ENCODE peak calls at places on chromosomes 5 and 9, in ten cellular contexts. One of them, this sample, is unnamed. For H3K9me3, the result is how much of the 10 kb centered on the place peaks cover.

GRCh38 chr5:125274938-125275759 is 528.7 kb upstream of the ZNF608 start:
- DNase-seq in A549: no peak
- DNase-seq in neuronal stem cell: no peak
- DNase-seq in aorta: no peak
- DNase-seq in mucosa of descending colon: no peak
- DNase-seq in pancreas: no peak
- DNase-seq in CD8-positive, alpha-beta memory T cell: no peak
- DNase-seq in heart left ventricle: no peak
- DNase-seq in SJSA1: peak
- DNase-seq in uterus: no peak
- DNase-seq in this sample: no peak

GRCh38 chr5:123512631-123513461 is 869 bp downstream of the CSNK1G3 start:
- DNase-seq in A549: peak
- DNase-seq in neuronal stem cell: peak
- DNase-seq in aorta: peak
- DNase-seq in mucosa of descending colon: peak
- DNase-seq in pancreas: no peak
- DNase-seq in CD8-positive, alpha-beta memory T cell: peak
- DNase-seq in heart left ventricle: peak
- DNase-seq in SJSA1: peak
- DNase-seq in uterus: peak
- DNase-seq in this sample: peak

GRCh38 chr5:43802651-43803050 is 199.7 kb downstream of the NNT start:
- DNase-seq in A549: no peak
- DNase-seq in neuronal stem cell: no peak
- DNase-seq in aorta: no peak
- DNase-seq in mucosa of descending colon: no peak
- DNase-seq in pancreas: no peak
- DNase-seq in CD8-positive, alpha-beta memory T cell: no peak
- DNase-seq in heart left ventricle: no peak
- DNase-seq in SJSA1: no peak
- DNase-seq in uterus: no peak
- DNase-seq in this sample: no peak

GRCh38 chr5:126124706-126125345 is 298.4 kb upstream of the GRAMD2B start:
- DNase-seq in A549: peak
- DNase-seq in neuronal stem cell: no peak
- DNase-seq in aorta: no peak
- DNase-seq in mucosa of descending colon: no peak
- DNase-seq in pancreas: no peak
- DNase-seq in CD8-positive, alpha-beta memory T cell: no peak
- DNase-seq in heart left ventricle: no peak
- DNase-seq in SJSA1: peak
- DNase-seq in uterus: no peak
- DNase-seq in this sample: no peak

GRCh38 chr5:73899055-73899454 is 273.1 kb downstream of the ARHGEF28 start:
- DNase-seq in A549: no peak
- DNase-seq in neuronal stem cell: no peak
- DNase-seq in aorta: no peak
- DNase-seq in mucosa of descending colon: no peak
- DNase-seq in pancreas: no peak
- DNase-seq in CD8-positive, alpha-beta memory T cell: no peak
- DNase-seq in heart left ventricle: no peak
- DNase-seq in SJSA1: no peak
- DNase-seq in uterus: no peak
- DNase-seq in this sample: no peak

GRCh38 chr9:79692857-79693571 is 121.2 kb downstream of the TLE4 start:
- DNase-seq in A549: no peak
- DNase-seq in neuronal stem cell: no peak
- DNase-seq in aorta: no peak
- DNase-seq in mucosa of descending colon: no peak
- DNase-seq in pancreas: no peak
- DNase-seq in CD8-positive, alpha-beta memory T cell: no peak
- DNase-seq in heart left ventricle: no peak
- DNase-seq in SJSA1: no peak
- DNase-seq in uterus: no peak
- DNase-seq in this sample: no peak

GRCh38 chr5:172680921-172681320 is 39.9 kb downstream of the NEURL1B start:
- DNase-seq in A549: no peak
- DNase-seq in neuronal stem cell: no peak
- DNase-seq in aorta: no peak
- DNase-seq in mucosa of descending colon: no peak
- DNase-seq in pancreas: no peak
- DNase-seq in CD8-positive, alpha-beta memory T cell: no peak
- DNase-seq in heart left ventricle: no peak
- DNase-seq in SJSA1: no peak
- DNase-seq in uterus: no peak
- DNase-seq in this sample: no peak

GRCh38 chr5:45639038-45639437 is 57.1 kb downstream of the HCN1 start:
- DNase-seq in A549: no peak
- DNase-seq in neuronal stem cell: no peak
- DNase-seq in aorta: no peak
- DNase-seq in mucosa of descending colon: no peak
- DNase-seq in pancreas: no peak
- DNase-seq in CD8-positive, alpha-beta memory T cell: no peak
- DNase-seq in heart left ventricle: no peak
- DNase-seq in SJSA1: no peak
- DNase-seq in uterus: no peak
- DNase-seq in this sample: no peak

GRCh38 chr5:108418172-108418571 is 36.3 kb upstream of the FBXL17 start:
- DNase-seq in A549: no peak
- DNase-seq in neuronal stem cell: no peak
- DNase-seq in aorta: peak
- DNase-seq in mucosa of descending colon: no peak
- DNase-seq in pancreas: no peak
- DNase-seq in CD8-positive, alpha-beta memory T cell: no peak
- DNase-seq in heart left ventricle: peak
- DNase-seq in SJSA1: no peak
- DNase-seq in uterus: no peak
- DNase-seq in this sample: peak

GRCh38 chr9:105457560-105458294 is 9.9 kb downstream of the FSD1L start:
- DNase-seq in A549: no peak
- DNase-seq in neuronal stem cell: no peak
- DNase-seq in aorta: no peak
- DNase-seq in mucosa of descending colon: no peak
- DNase-seq in pancreas: peak
- DNase-seq in CD8-positive, alpha-beta memory T cell: no peak
- DNase-seq in heart left ventricle: peak
- DNase-seq in SJSA1: no peak
- DNase-seq in uterus: no peak
- DNase-seq in this sample: peak

GRCh38 chr9:134386951-134387831 is 60.9 kb downstream of the RXRA start:
- DNase-seq in A549: no peak
- DNase-seq in neuronal stem cell: no peak
- DNase-seq in aorta: no peak
- DNase-seq in mucosa of descending colon: no peak
- DNase-seq in pancreas: peak
- DNase-seq in CD8-positive, alpha-beta memory T cell: no peak
- DNase-seq in heart left ventricle: peak
- DNase-seq in SJSA1: no peak
- DNase-seq in uterus: no peak
- DNase-seq in this sample: no peak

GRCh38 chr5:72649449-72649848 is 142.2 kb upstream of the ZNF366 start:
- DNase-seq in A549: no peak
- DNase-seq in neuronal stem cell: no peak
- DNase-seq in aorta: no peak
- DNase-seq in mucosa of descending colon: no peak
- DNase-seq in pancreas: no peak
- DNase-seq in CD8-positive, alpha-beta memory T cell: no peak
- DNase-seq in heart left ventricle: no peak
- DNase-seq in SJSA1: peak
- DNase-seq in uterus: peak
- DNase-seq in this sample: no peak

GRCh38 chr5:146993876-146994530 is 115.4 kb upstream of the PPP2R2B start:
- DNase-seq in A549: no peak
- DNase-seq in neuronal stem cell: no peak
- DNase-seq in aorta: no peak
- DNase-seq in mucosa of descending colon: no peak
- DNase-seq in pancreas: no peak
- DNase-seq in CD8-positive, alpha-beta memory T cell: no peak
- DNase-seq in heart left ventricle: no peak
- DNase-seq in SJSA1: no peak
- DNase-seq in uterus: no peak
- DNase-seq in this sample: no peak

GRCh38 chr9:33143241-33143642 is 23.9 kb downstream of the B4GALT1 start:
- DNase-seq in A549: no peak
- DNase-seq in neuronal stem cell: no peak
- DNase-seq in aorta: no peak
- DNase-seq in mucosa of descending colon: no peak
- DNase-seq in pancreas: no peak
- DNase-seq in CD8-positive, alpha-beta memory T cell: no peak
- DNase-seq in heart left ventricle: no peak
- DNase-seq in SJSA1: no peak
- DNase-seq in uterus: no peak
- DNase-seq in this sample: no peak

GRCh38 chr5:143593723-143594122 is 190.2 kb upstream of the NR3C1 start:
- DNase-seq in A549: no peak
- DNase-seq in neuronal stem cell: no peak
- DNase-seq in aorta: no peak
- DNase-seq in mucosa of descending colon: no peak
- DNase-seq in pancreas: no peak
- DNase-seq in CD8-positive, alpha-beta memory T cell: no peak
- DNase-seq in heart left ventricle: no peak
- DNase-seq in SJSA1: no peak
- DNase-seq in uterus: no peak
- DNase-seq in this sample: no peak

GRCh38 chr5:40134883-40135520 is 544.7 kb upstream of the PTGER4 start:
- DNase-seq in A549: no peak
- DNase-seq in neuronal stem cell: no peak
- DNase-seq in aorta: no peak
- DNase-seq in mucosa of descending colon: no peak
- DNase-seq in pancreas: no peak
- DNase-seq in CD8-positive, alpha-beta memory T cell: no peak
- DNase-seq in heart left ventricle: no peak
- DNase-seq in SJSA1: no peak
- DNase-seq in uterus: no peak
- DNase-seq in this sample: no peak

GRCh38 chr5:175655411-175655810 is 2.5 kb upstream of the HRH2 start:
- DNase-seq in A549: no peak
- DNase-seq in neuronal stem cell: no peak
- DNase-seq in aorta: no peak
- DNase-seq in mucosa of descending colon: no peak
- DNase-seq in pancreas: no peak
- DNase-seq in CD8-positive, alpha-beta memory T cell: no peak
- DNase-seq in heart left ventricle: no peak
- DNase-seq in SJSA1: no peak
- DNase-seq in uterus: no peak
- DNase-seq in this sample: no peak
- H3K9me3 ChIP-seq in A549: under half
- H3K9me3 ChIP-seq in neuronal stem cell: under half
- H3K9me3 ChIP-seq in aorta: under half
- H3K9me3 ChIP-seq in mucosa of descending colon: under half
- H3K9me3 ChIP-seq in pancreas: under half
- H3K9me3 ChIP-seq in CD8-positive, alpha-beta memory T cell: under half
- H3K9me3 ChIP-seq in heart left ventricle: under half
- H3K9me3 ChIP-seq in SJSA1: under half
- H3K9me3 ChIP-seq in uterus: under half
- H3K9me3 ChIP-seq in this sample: under half

DNA sequence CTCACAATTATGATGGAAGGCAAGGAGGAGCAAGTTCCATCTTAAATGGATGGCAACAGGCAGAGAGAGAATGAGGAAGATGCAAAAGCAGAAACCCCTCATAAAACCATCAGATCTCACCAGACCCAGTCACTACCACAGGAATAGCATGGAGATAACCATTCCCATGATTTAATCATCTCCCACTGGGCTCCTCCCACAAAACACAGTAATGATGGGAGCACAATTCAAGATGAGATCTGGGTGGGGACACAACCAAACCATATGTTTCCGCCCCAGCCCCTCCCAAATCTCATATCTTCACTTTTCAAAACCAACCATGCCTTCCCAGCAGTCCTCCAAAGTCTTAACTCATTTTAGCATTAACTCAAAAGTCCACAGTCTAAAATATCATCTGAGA is 304.0 kb downstream of the TUSC1 start:
- DNase-seq in A549: no peak
- DNase-seq in neuronal stem cell: no peak
- DNase-seq in aorta: no peak
- DNase-seq in mucosa of descending colon: no peak
- DNase-seq in pancreas: no peak
- DNase-seq in CD8-positive, alpha-beta memory T cell: no peak
- DNase-seq in heart left ventricle: no peak
- DNase-seq in SJSA1: no peak
- DNase-seq in uterus: no peak
- DNase-seq in this sample: no peak
- H3K4me3 ChIP-seq in A549: no peak
- H3K4me3 ChIP-seq in neuronal stem cell: no peak
- H3K4me3 ChIP-seq in aorta: no peak
- H3K4me3 ChIP-seq in mucosa of descending colon: no peak
- H3K4me3 ChIP-seq in pancreas: no peak
- H3K4me3 ChIP-seq in CD8-positive, alpha-beta memory T cell: no peak
- H3K4me3 ChIP-seq in heart left ventricle: no peak
- H3K4me3 ChIP-seq in SJSA1: no peak
- H3K4me3 ChIP-seq in uterus: no peak
- H3K4me3 ChIP-seq in this sample: no peak

DNA sequence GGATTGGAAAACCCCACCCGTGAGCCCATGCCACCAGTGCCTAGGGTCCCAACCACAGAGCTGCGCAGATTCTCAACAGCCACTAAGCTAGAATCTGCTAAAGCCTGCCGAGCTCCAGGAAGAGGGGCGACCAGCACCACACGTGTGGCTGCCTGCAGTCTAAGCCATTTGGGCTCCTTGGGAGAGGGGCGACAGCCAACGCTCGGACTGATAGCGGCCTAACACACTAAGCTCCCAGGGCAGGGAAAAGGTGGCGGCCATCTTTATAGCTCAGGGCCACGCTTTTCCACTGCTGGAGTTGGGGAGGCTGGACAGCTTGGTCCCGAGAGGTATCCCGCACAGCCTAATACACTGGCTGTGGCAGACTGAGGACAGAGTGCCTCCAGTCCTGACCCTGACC is 631.8 kb downstream of the CETN3 start:
- DNase-seq in A549: no peak
- DNase-seq in neuronal stem cell: no peak
- DNase-seq in aorta: no peak
- DNase-seq in mucosa of descending colon: peak
- DNase-seq in pancreas: no peak
- DNase-seq in CD8-positive, alpha-beta memory T cell: no peak
- DNase-seq in heart left ventricle: no peak
- DNase-seq in SJSA1: no peak
- DNase-seq in uterus: no peak
- DNase-seq in this sample: no peak
- H3K9me3 ChIP-seq in A549: under half
- H3K9me3 ChIP-seq in neuronal stem cell: under half
- H3K9me3 ChIP-seq in aorta: under half
- H3K9me3 ChIP-seq in mucosa of descending colon: under half
- H3K9me3 ChIP-seq in pancreas: under half
- H3K9me3 ChIP-seq in CD8-positive, alpha-beta memory T cell: under half
- H3K9me3 ChIP-seq in heart left ventricle: under half
- H3K9me3 ChIP-seq in SJSA1: under half
- H3K9me3 ChIP-seq in uterus: under half
- H3K9me3 ChIP-seq in this sample: under half

DNA sequence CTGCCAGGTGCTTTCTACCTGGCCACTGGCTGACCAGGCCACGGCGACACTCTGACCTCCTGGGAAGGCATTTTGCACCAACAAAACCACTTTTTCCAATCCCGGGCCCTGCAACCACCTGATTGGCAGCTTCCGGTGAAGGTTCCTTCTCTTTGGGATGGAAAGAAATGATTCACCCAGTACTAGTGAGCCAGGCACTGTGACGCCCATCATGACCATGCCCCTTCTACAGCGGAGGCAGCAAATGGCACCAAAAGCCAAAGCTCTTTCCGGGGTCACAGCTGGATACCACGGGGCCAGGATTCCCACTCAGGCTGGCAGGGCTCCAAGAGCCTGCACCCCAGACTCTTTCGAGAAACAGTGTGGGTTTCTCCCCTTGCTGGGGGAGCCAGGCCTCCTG is 4.7 kb downstream of the NOTCH1 start:
- DNase-seq in A549: no peak
- DNase-seq in neuronal stem cell: no peak
- DNase-seq in aorta: no peak
- DNase-seq in mucosa of descending colon: peak
- DNase-seq in pancreas: no peak
- DNase-seq in CD8-positive, alpha-beta memory T cell: no peak
- DNase-seq in heart left ventricle: no peak
- DNase-seq in SJSA1: no peak
- DNase-seq in uterus: no peak
- DNase-seq in this sample: no peak
- H3K4me3 ChIP-seq in A549: no peak
- H3K4me3 ChIP-seq in neuronal stem cell: no peak
- H3K4me3 ChIP-seq in aorta: no peak
- H3K4me3 ChIP-seq in mucosa of descending colon: no peak
- H3K4me3 ChIP-seq in pancreas: no peak
- H3K4me3 ChIP-seq in CD8-positive, alpha-beta memory T cell: no peak
- H3K4me3 ChIP-seq in heart left ventricle: no peak
- H3K4me3 ChIP-seq in SJSA1: no peak
- H3K4me3 ChIP-seq in uterus: no peak
- H3K4me3 ChIP-seq in this sample: no peak